ENCODE peak calls at places on chromosome 18, in seven cellular contexts. One of them, this sample, is unnamed.

GRCh38 chr18:8771930-8772329 is 66.6 kb downstream of the MTCL1 start:
- DNase-seq in nephron progenitor cell: no peak
- DNase-seq in GM12865: no peak
- DNase-seq in ovary: no peak
- DNase-seq in BE2C: peak
- DNase-seq in AG04449: no peak
- DNase-seq in spleen: no peak
- DNase-seq in this sample: peak

GRCh38 chr18:604771-605170 is 8.0 kb downstream of the CLUL1 start:
- DNase-seq in nephron progenitor cell: no peak
- DNase-seq in GM12865: no peak
- DNase-seq in ovary: no peak
- DNase-seq in BE2C: no peak
- DNase-seq in AG04449: no peak
- DNase-seq in spleen: no peak
- DNase-seq in this sample: no peak

GRCh38 chr18:57542801-57543427 is 43.6 kb downstream of the FECH start:
- DNase-seq in nephron progenitor cell: peak
- DNase-seq in GM12865: no peak
- DNase-seq in ovary: no peak
- DNase-seq in BE2C: no peak
- DNase-seq in AG04449: peak
- DNase-seq in spleen: no peak
- DNase-seq in this sample: peak

GRCh38 chr18:11081009-11081532 is 68.3 kb downstream of the PIEZO2 start:
- DNase-seq in nephron progenitor cell: no peak
- DNase-seq in GM12865: peak
- DNase-seq in ovary: no peak
- DNase-seq in BE2C: no peak
- DNase-seq in AG04449: no peak
- DNase-seq in spleen: no peak
- DNase-seq in this sample: no peak

GRCh38 chr18:59899298-59900221 is at the start of gene PMAIP1:
- DNase-seq in nephron progenitor cell: peak
- DNase-seq in GM12865: peak
- DNase-seq in ovary: peak
- DNase-seq in BE2C: peak
- DNase-seq in AG04449: peak
- DNase-seq in spleen: peak
- DNase-seq in this sample: peak

GRCh38 chr18:73235921-73236320 is 368.1 kb upstream of the NETO1 start:
- DNase-seq in nephron progenitor cell: no peak
- DNase-seq in GM12865: no peak
- DNase-seq in ovary: no peak
- DNase-seq in BE2C: no peak
- DNase-seq in AG04449: no peak
- DNase-seq in spleen: no peak
- DNase-seq in this sample: no peak

GRCh38 chr18:36813111-36813752 is 15.6 kb downstream of the TPGS2 start:
- DNase-seq in nephron progenitor cell: no peak
- DNase-seq in GM12865: no peak
- DNase-seq in ovary: no peak
- DNase-seq in BE2C: no peak
- DNase-seq in AG04449: no peak
- DNase-seq in spleen: no peak
- DNase-seq in this sample: no peak

GRCh38 chr18:43719264-43719795 is 442.0 kb upstream of the SYT4 start:
- DNase-seq in nephron progenitor cell: no peak
- DNase-seq in GM12865: no peak
- DNase-seq in ovary: no peak
- DNase-seq in BE2C: no peak
- DNase-seq in AG04449: no peak
- DNase-seq in spleen: no peak
- DNase-seq in this sample: no peak

GRCh38 chr18:46338761-46339160 is 234.6 kb downstream of the HAUS1 start:
- DNase-seq in nephron progenitor cell: peak
- DNase-seq in GM12865: no peak
- DNase-seq in ovary: no peak
- DNase-seq in BE2C: no peak
- DNase-seq in AG04449: no peak
- DNase-seq in spleen: peak
- DNase-seq in this sample: peak

GRCh38 chr18:46320928-46321855 is 217.0 kb downstream of the HAUS1 start:
- DNase-seq in nephron progenitor cell: no peak
- DNase-seq in GM12865: no peak
- DNase-seq in ovary: no peak
- DNase-seq in BE2C: no peak
- DNase-seq in AG04449: no peak
- DNase-seq in spleen: no peak
- DNase-seq in this sample: no peak

GRCh38 chr18:43278401-43278800 is 1.1 kb upstream of the SYT4 start:
- DNase-seq in nephron progenitor cell: no peak
- DNase-seq in GM12865: no peak
- DNase-seq in ovary: no peak
- DNase-seq in BE2C: peak
- DNase-seq in AG04449: no peak
- DNase-seq in spleen: no peak
- DNase-seq in this sample: no peak

GRCh38 chr18:25875574-25875973 is 214.8 kb downstream of the SS18 start:
- DNase-seq in nephron progenitor cell: no peak
- DNase-seq in GM12865: no peak
- DNase-seq in ovary: no peak
- DNase-seq in BE2C: no peak
- DNase-seq in AG04449: no peak
- DNase-seq in spleen: no peak
- DNase-seq in this sample: no peak

GRCh38 chr18:76822510-76823165 is at the start of gene ZNF236:
- DNase-seq in nephron progenitor cell: peak
- DNase-seq in GM12865: peak
- DNase-seq in ovary: peak
- DNase-seq in BE2C: peak
- DNase-seq in AG04449: no peak
- DNase-seq in spleen: peak
- DNase-seq in this sample: peak

GRCh38 chr18:79396431-79397287 is 929 bp downstream of the NFATC1 start:
- DNase-seq in nephron progenitor cell: peak
- DNase-seq in GM12865: peak
- DNase-seq in ovary: peak
- DNase-seq in BE2C: no peak
- DNase-seq in AG04449: no peak
- DNase-seq in spleen: peak
- DNase-seq in this sample: peak

GRCh38 chr18:5414546-5414945 is 119.0 kb upstream of the ZBTB14 start:
- DNase-seq in nephron progenitor cell: peak
- DNase-seq in GM12865: no peak
- DNase-seq in ovary: no peak
- DNase-seq in BE2C: no peak
- DNase-seq in AG04449: no peak
- DNase-seq in spleen: no peak
- DNase-seq in this sample: peak

GRCh38 chr18:73283788-73284187 is 416.0 kb upstream of the NETO1 start:
- DNase-seq in nephron progenitor cell: peak
- DNase-seq in GM12865: no peak
- DNase-seq in ovary: no peak
- DNase-seq in BE2C: no peak
- DNase-seq in AG04449: no peak
- DNase-seq in spleen: no peak
- DNase-seq in this sample: no peak

GRCh38 chr18:23259701-23260661 is 124.7 kb downstream of the CABLES1 start:
- DNase-seq in nephron progenitor cell: peak
- DNase-seq in GM12865: peak
- DNase-seq in ovary: peak
- DNase-seq in BE2C: peak
- DNase-seq in AG04449: peak
- DNase-seq in spleen: peak
- DNase-seq in this sample: peak

GRCh38 chr18:24631238-24632025 is 171.0 kb downstream of the HRH4 start:
- DNase-seq in nephron progenitor cell: no peak
- DNase-seq in GM12865: no peak
- DNase-seq in ovary: no peak
- DNase-seq in BE2C: no peak
- DNase-seq in AG04449: no peak
- DNase-seq in spleen: no peak
- DNase-seq in this sample: peak

DNA sequence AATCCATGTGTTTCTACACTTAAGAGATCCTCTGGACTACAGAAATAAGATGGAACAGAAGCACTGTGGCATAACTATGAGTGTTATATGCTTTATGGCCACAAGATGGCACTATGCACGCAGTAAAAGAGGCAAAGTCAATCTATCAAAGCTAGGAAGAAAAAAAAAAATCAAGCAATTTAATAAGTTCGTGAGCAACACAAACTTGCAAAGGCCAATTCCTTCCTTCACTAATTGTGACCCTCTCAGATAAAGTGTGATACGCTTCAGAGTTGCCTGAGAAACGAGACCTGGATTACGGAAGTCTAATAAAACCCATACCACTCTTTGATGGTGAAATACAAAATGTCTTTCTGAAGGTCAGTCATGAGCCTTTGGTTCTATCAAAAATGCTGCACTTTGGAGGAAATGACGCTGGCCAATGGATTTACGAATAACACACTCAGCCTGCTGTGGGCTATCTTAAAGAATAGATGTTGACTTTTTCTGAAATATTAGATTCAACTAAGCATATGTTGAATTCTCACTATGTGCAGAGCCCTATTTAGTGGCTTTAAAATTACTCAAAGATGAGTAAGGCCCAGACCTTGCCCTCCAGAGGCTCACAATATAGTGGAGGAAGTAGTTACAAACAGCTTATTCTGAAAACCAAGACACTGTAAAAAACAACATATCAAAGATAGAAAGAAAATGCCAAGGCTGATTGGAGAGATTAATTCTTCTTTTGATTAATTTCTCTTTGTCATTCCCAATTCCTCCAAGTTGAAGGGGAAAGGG is 35.5 kb upstream of the TTR start:
- DNase-seq in nephron progenitor cell: peak
- DNase-seq in GM12865: peak
- DNase-seq in ovary: no peak
- DNase-seq in BE2C: peak
- DNase-seq in AG04449: peak
- DNase-seq in spleen: no peak
- DNase-seq in this sample: no peak
- TF ChIP-seq CTCF in nephron progenitor cell: peak
- TF ChIP-seq CTCF in GM12865: peak
- TF ChIP-seq CTCF in ovary: peak
- TF ChIP-seq CTCF in BE2C: peak
- TF ChIP-seq CTCF in AG04449: peak
- TF ChIP-seq CTCF in spleen: peak
- TF ChIP-seq CTCF in this sample: peak

DNA sequence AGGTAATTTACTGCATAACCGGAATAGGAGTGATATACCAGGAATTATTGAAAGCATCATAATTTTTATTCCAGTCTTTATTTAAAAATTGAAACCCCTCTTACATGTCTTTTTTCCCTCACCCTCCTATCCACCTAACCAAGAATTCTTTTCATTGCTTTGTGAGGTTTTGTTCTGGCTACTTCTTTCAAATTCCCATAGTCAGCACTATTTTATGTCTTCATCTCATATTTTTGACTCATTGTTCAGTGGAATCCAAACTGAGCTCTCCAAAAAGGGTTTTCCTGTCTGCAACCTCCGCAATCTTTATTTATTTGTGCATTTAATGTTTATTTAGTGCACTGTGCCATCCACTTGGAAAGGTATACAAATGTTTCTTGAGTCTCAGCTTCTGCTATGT is 128.5 kb downstream of the DOK6 start:
- DNase-seq in nephron progenitor cell: no peak
- DNase-seq in GM12865: no peak
- DNase-seq in ovary: no peak
- DNase-seq in BE2C: no peak
- DNase-seq in AG04449: no peak
- DNase-seq in spleen: no peak
- DNase-seq in this sample: no peak
- TF ChIP-seq CTCF in nephron progenitor cell: no peak
- TF ChIP-seq CTCF in GM12865: no peak
- TF ChIP-seq CTCF in ovary: no peak
- TF ChIP-seq CTCF in BE2C: no peak
- TF ChIP-seq CTCF in AG04449: no peak
- TF ChIP-seq CTCF in spleen: no peak
- TF ChIP-seq CTCF in this sample: no peak

DNA sequence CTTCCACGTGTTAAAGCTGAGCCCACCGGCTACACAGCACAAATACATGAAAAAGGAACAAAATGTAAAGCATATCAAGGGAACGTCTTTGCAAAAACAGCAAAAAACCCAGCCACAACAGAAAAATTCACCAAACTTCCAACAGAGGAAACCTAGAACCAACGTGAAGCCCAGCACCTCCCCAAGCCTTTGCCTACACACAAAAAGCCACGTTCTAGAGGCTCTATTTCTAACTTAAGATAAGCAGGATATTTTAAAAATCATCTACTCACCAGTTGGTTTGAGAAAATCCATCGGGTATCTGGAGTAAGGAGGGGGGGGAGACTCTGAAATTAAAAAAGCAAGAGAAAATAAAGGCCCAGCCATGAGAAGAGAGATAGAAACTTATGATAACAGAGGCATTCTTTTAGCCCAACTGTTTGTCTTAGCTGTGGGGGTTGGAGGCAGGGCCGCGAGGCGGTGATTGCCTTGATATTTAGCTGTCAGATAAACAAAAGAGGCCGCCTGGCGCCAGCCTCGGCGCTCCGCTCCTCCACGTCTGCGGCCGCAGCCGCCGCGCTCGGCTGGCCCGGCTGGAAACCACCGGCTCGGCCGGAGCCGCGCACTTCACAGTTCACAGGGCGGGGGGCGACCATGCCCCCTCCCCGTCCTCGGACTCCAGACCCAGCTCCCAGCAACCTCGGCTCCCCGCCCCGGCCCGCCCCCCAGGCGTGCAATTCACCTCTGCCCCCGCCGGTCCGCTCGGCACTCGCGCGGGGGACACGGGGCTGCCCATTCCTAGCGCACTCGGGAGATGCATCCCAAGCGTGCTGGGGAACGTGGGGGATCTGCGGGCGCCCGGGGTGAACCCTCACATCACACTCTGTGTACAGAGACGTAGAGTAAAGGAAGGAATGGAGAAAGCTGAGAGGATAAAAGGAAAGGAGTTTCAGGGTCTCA is 2.4 kb downstream of the SMAD7 start:
- DNase-seq in nephron progenitor cell: peak
- DNase-seq in GM12865: peak
- DNase-seq in ovary: peak
- DNase-seq in BE2C: peak
- DNase-seq in AG04449: no peak
- DNase-seq in spleen: peak
- DNase-seq in this sample: peak
- TF ChIP-seq CTCF in nephron progenitor cell: no peak
- TF ChIP-seq CTCF in GM12865: no peak
- TF ChIP-seq CTCF in ovary: no peak
- TF ChIP-seq CTCF in BE2C: no peak
- TF ChIP-seq CTCF in AG04449: no peak
- TF ChIP-seq CTCF in spleen: no peak
- TF ChIP-seq CTCF in this sample: no peak

DNA sequence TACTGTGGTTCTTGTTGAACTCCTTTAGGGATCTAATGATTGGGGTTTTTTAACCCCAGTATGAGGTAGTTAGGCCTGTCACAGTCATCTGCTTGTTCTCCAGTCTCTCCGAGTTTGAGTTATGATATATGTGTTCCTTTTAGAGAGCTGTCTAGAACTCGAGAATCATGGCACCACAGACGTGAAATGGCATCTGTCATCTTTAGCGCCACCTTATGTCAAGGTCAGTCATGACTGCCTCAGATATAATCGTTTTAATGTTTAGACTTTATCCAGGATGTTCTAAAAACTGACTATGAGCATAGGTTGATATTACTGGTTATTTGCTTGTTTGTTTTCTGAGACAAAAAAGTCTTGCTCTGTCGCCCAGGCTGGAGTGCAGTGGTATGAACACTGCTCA is 112.2 kb downstream of the CEP192 start:
- DNase-seq in nephron progenitor cell: no peak
- DNase-seq in GM12865: no peak
- DNase-seq in ovary: no peak
- DNase-seq in BE2C: no peak
- DNase-seq in AG04449: no peak
- DNase-seq in spleen: no peak
- DNase-seq in this sample: no peak
- TF ChIP-seq CTCF in nephron progenitor cell: no peak
- TF ChIP-seq CTCF in GM12865: no peak
- TF ChIP-seq CTCF in ovary: no peak
- TF ChIP-seq CTCF in BE2C: peak
- TF ChIP-seq CTCF in AG04449: peak
- TF ChIP-seq CTCF in spleen: no peak
- TF ChIP-seq CTCF in this sample: no peak

This sample was measured in glutamatergic neuron.